ENCODE peak calls at places on chromosome 11, in seven cellular contexts. Z, E, C, I, J, R and P are unnamed samples.
A peak's percentile ranks its signal among the peaks of the same experiment; 100 is the strongest.

GRCh38 chr11:44623716-44624491 is 58.4 kb downstream of the CD82 start:
- ATAC-seq in Z (peak; percentile 20), E (no peak), C (no peak), I (no peak), J (no peak), R (no peak), P (no peak)

GRCh38 chr11:62710001-62710345 is 2.5 kb downstream of the GNG3 start:
- ATAC-seq in Z (no peak), E (no peak), C (no peak), I (no peak), J (no peak), R (no peak), P (no peak)

GRCh38 chr11:74390697-74391096 is 7.5 kb downstream of the PGM2L1 start:
- ATAC-seq in Z (no peak), E (no peak), C (no peak), I (no peak), J (no peak), R (no peak), P (no peak)

GRCh38 chr11:35146074-35146521 is 7.1 kb downstream of the CD44 start:
- ATAC-seq in Z (no peak), E (no peak), C (no peak), I (no peak), J (no peak), R (no peak), P (no peak)

GRCh38 chr11:88167853-88168252 is 7.4 kb downstream of the RAB38 start:
- ATAC-seq in Z (no peak), E (no peak), C (no peak), I (no peak), J (no peak), R (no peak), P (no peak)

GRCh38 chr11:73145986-73146575 is 4.0 kb upstream of the FCHSD2 start:
- ATAC-seq in Z (no peak), E (no peak), C (no peak), I (no peak), J (no peak), R (no peak), P (no peak)

GRCh38 chr11:19101803-19102520 is 15.0 kb upstream of the ZDHHC13 start:
- ATAC-seq in Z (no peak), E (no peak), C (no peak), I (no peak), J (peak; percentile 28), R (no peak), P (no peak)

GRCh38 chr11:111285205-111286079 is 12.9 kb upstream of the POU2AF3 start:
- ATAC-seq in Z (no peak), E (no peak), C (no peak), I (no peak), J (peak; percentile 49), R (no peak), P (no peak)

GRCh38 chr11:29628584-29628983 is 388.2 kb downstream of the KCNA4 start:
- ATAC-seq in Z (no peak), E (no peak), C (no peak), I (no peak), J (no peak), R (no peak), P (no peak)

GRCh38 chr11:64759722-64760719 is at the start of gene PYGM:
- ATAC-seq in Z (peak; percentile 86), E (peak; percentile 36), C (peak; percentile 30), I (peak; percentile 89), J (peak; percentile 70), R (peak; percentile 44), P (peak; percentile 82)

GRCh38 chr11:64757549-64758329 is 2.0 kb downstream of the PYGM start:
- ATAC-seq in Z (no peak), E (no peak), C (no peak), I (no peak), J (no peak), R (no peak), P (no peak)

GRCh38 chr11:64759131-64759721 is 548 bp downstream of the PYGM start:
- ATAC-seq in Z (peak; percentile 15), E (no peak), C (no peak), I (peak; percentile 14), J (no peak), R (no peak), P (no peak)

GRCh38 chr11:64760759-64761417 is 1.1 kb upstream of the PYGM start:
- ATAC-seq in Z (no peak), E (no peak), C (no peak), I (no peak), J (no peak), R (no peak), P (no peak)

DNA sequence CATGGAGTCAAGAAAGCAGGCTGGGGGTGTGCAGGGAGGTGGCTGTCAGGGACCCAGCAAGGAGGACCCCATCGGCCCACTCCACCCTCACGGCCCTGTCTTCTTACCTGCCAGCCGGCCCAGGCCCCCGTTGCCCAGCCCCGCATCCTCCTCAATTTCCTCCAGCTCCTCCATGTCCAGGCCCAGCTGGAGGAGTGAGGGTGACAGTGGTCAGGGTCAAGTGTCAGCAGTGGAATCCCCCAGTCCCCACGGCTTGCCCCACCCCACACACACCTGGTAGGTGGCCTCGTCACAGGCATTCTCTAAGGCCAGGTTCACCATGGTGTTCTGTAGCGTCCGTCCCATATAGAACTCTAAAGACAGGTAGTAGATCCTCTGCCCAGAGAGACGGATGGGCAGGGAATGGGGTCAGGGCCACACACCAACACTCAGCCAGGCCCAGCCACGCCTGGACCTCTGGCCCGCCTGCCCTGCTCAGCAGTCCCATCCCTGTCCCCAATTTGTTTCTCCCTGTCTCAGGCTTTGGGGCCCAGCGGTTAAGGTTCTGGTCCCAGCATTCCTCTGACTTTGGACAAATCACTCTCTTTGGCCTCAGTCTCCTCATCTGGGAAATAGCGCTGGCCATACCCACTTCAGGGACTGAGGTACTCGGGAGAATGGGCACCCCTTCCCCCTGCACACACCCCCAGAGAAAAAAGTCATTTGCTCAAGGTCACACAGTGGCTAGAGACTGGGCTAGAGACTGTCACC is 1.3 kb downstream of the PYGM start:
- ATAC-seq in Z (no peak), E (no peak), C (no peak), I (no peak), J (no peak), R (no peak), P (no peak)
- H3K4me1 ChIP-seq in Z (peaks cover 35% of the 10 kb centered on the region), E (peaks cover 12% of the 10 kb centered on the region), C (peaks cover 10% of the 10 kb centered on the region), I (peaks cover 12% of the 10 kb centered on the region), J (peaks cover 13% of the 10 kb centered on the region), R (peaks cover 10% of the 10 kb centered on the region), P (peaks cover 44% of the 10 kb centered on the region)

GRCh38 chr11:6747097-6747662 is 24.6 kb downstream of the OR2AG2 start:
- ATAC-seq in Z (no peak), E (no peak), C (no peak), I (no peak), J (no peak), R (no peak), P (no peak)

GRCh38 chr11:6746086-6746618 is 25.6 kb downstream of the OR2AG2 start:
- ATAC-seq in Z (peak; percentile 89), E (no peak), C (no peak), I (peak; percentile 64), J (no peak), R (no peak), P (no peak)

GRCh38 chr11:6745018-6745417 is 26.8 kb downstream of the OR2AG2 start:
- ATAC-seq in Z (no peak), E (no peak), C (no peak), I (no peak), J (no peak), R (no peak), P (no peak)

GRCh38 chr11:6745465-6746015 is 26.2 kb downstream of the OR2AG2 start:
- ATAC-seq in Z (peak; percentile 55), E (peak; percentile 47), C (no peak), I (peak; percentile 19), J (no peak), R (no peak), P (no peak)

DNA sequence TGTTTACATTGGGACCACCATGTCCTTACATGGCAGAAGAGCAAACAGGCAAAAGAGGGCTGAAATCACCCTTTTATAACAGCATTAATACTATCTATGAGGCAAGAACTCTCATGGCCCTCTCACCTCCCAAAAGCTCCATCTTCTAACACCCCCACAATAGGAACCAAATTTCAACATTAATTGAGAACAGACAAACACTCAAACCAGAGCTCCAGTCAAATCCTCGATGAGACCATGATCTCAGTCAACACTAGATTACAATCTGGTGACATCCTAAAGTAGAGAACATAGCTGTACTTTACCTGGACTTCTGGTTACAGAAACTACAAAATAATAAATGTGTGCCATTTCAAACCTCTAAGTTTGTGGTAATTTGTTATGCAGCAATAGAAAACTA is 25.1 kb downstream of the OR2AG2 start:
- ATAC-seq in Z (no peak), E (no peak), C (no peak), I (peak; percentile 11), J (no peak), R (no peak), P (no peak)
- H3K27me3 ChIP-seq in Z (no peaks in the 10 kb centered on the region), E (no peaks in the 10 kb centered on the region), C (peaks cover 2% of the 10 kb centered on the region), I (no peaks in the 10 kb centered on the region), J (no peaks in the 10 kb centered on the region), R (peaks cover 55% of the 10 kb centered on the region), P (no peaks in the 10 kb centered on the region)

DNA sequence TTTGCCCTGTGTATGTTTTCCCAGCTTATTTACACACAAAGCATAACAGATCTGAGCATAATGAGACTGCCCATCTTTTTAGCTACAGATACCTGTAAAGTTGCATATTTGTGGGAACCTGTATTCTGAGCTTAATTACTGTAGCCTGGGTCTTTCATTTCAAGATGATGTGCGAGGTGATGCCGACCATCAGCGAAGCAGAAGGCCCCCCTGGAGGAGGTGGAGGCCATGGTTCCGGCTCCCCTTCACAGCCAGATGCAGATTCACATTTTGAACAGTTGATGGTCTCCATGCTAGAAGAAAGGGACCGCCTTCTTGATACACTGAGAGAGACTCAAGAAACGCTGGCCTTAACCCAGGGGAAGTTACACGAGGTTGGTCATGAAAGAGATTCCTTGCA is 1.5 kb downstream of the PPFIA1 start:
- ATAC-seq in Z (no peak), E (no peak), C (no peak), I (no peak), J (no peak), R (no peak), P (no peak)
- H3K4me1 ChIP-seq in Z (peaks cover 22% of the 10 kb centered on the region), E (peaks cover 6% of the 10 kb centered on the region), C (peaks cover 5% of the 10 kb centered on the region), I (peaks cover 2% of the 10 kb centered on the region), J (peaks cover 19% of the 10 kb centered on the region), R (peaks cover 14% of the 10 kb centered on the region), P (no peaks in the 10 kb centered on the region)

GRCh38 chr11:129377739-129378138 is 2.1 kb downstream of the BARX2 start:
- ATAC-seq in Z (no peak), E (no peak), C (no peak), I (no peak), J (no peak), R (no peak), P (no peak)
- H3K27me3 ChIP-seq in Z (peaks cover 98% of the 10 kb centered on the region), E (peaks cover 12% of the 10 kb centered on the region), C (peaks cover 49% of the 10 kb centered on the region), I (peaks cover 3% of the 10 kb centered on the region), J (peaks cover 13% of the 10 kb centered on the region), R (peaks cover 17% of the 10 kb centered on the region), P (peaks cover 86% of the 10 kb centered on the region)

GRCh38 chr11:2566223-2567025 is 121.6 kb downstream of the KCNQ1 start:
- ATAC-seq in Z (peak; percentile 20), E (no peak), C (no peak), I (no peak), J (no peak), R (no peak), P (no peak)

GRCh38 chr11:2564588-2565440 is 120.0 kb downstream of the KCNQ1 start:
- ATAC-seq in Z (no peak), E (no peak), C (no peak), I (no peak), J (no peak), R (no peak), P (no peak)

GRCh38 chr11:2567026-2567671 is 122.3 kb downstream of the KCNQ1 start:
- ATAC-seq in Z (no peak), E (no peak), C (no peak), I (no peak), J (no peak), R (no peak), P (no peak)

GRCh38 chr11:2564008-2564530 is 119.3 kb downstream of the KCNQ1 start:
- ATAC-seq in Z (no peak), E (no peak), C (no peak), I (no peak), J (no peak), R (no peak), P (no peak)

GRCh38 chr11:2565447-2566222 is 120.8 kb downstream of the KCNQ1 start:
- ATAC-seq in Z (no peak), E (no peak), C (no peak), I (no peak), J (no peak), R (no peak), P (no peak)
- H3K4me1 ChIP-seq in Z (no peaks in the 10 kb centered on the region), E (no peaks in the 10 kb centered on the region), C (no peaks in the 10 kb centered on the region), I (no peaks in the 10 kb centered on the region), J (no peaks in the 10 kb centered on the region), R (no peaks in the 10 kb centered on the region), P (no peaks in the 10 kb centered on the region)